ENCODE peak calls at places on chromosomes 16 and 17, in six cellular contexts. N is NCI-H524 treated with DMSO at 0.1 percent for 48 hours, G is mammary epithelial cell, L is GM03348, W is heart left ventricle, X is heart right ventricle. F is an unnamed sample.
A peak's percentile ranks its signal among the peaks of the same experiment; 100 is the strongest.

GRCh38 chr16:79482011-79482410 is 118.5 kb downstream of the MAF start:
- DNase-seq in N (no peak), G (no peak), L (no peak), W (no peak), X (no peak), F (no peak)

GRCh38 chr17:32876414-32877163 is at the start of gene MYO1D:
- DNase-seq in N (no peak), G (peak; percentile 86), L (peak; percentile 72), W (peak; percentile 41), X (peak; percentile 29), F (peak; percentile 9)

GRCh38 chr16:55482056-55482455 is 3.1 kb downstream of the MMP2 start:
- DNase-seq in N (no peak), G (peak; percentile 62), L (no peak), W (no peak), X (no peak), F (peak; percentile 64)

GRCh38 chr17:50594931-50595330 is 34.4 kb downstream of the CACNA1G start:
- DNase-seq in N (no peak), G (no peak), L (no peak), W (no peak), X (no peak), F (no peak)

GRCh38 chr16:24962747-24963146 is 52.4 kb downstream of the ARHGAP17 start:
- DNase-seq in N (no peak), G (no peak), L (no peak), W (no peak), X (no peak), F (no peak)

GRCh38 chr16:80056334-80056733 is 455.8 kb upstream of the MAF start:
- DNase-seq in N (no peak), G (no peak), L (peak; percentile 63), W (no peak), X (no peak), F (no peak)

GRCh38 chr17:41067281-41067680 is 1.6 kb upstream of the KRTAP2-4 start:
- DNase-seq in N (no peak), G (no peak), L (peak; percentile 36), W (no peak), X (no peak), F (no peak)

GRCh38 chr17:82272495-82273326 is 789 bp downstream of the CSNK1D start:
- DNase-seq in N (no peak), G (no peak), L (peak; percentile 69), W (peak; percentile 62), X (peak; percentile 59), F (peak; percentile 33)

GRCh38 chr16:57411362-57411976 is 6.9 kb downstream of the CCL17 start:
- DNase-seq in N (no peak), G (no peak), L (no peak), W (no peak), X (no peak), F (no peak)

GRCh38 chr17:49016775-49017463 is 19.7 kb downstream of the IGF2BP1 start:
- DNase-seq in N (no peak), G (peak; percentile 55), L (peak; percentile 84), W (no peak), X (no peak), F (peak; percentile 89)

GRCh38 chr17:83136931-83137330 is 57.5 kb downstream of the METRNL start:
- DNase-seq in N (no peak), G (no peak), L (no peak), W (no peak), X (no peak), F (no peak)

GRCh38 chr17:2940352-2940751 is 123.1 kb downstream of the OR1D5 start:
- DNase-seq in N (no peak), G (no peak), L (no peak), W (peak; percentile 79), X (peak; percentile 45), F (no peak)

GRCh38 chr16:87854053-87854906 is 15.0 kb downstream of the SLC7A5 start:
- DNase-seq in N (no peak), G (peak; percentile 87), L (no peak), W (no peak), X (no peak), F (peak; percentile 28)

GRCh38 chr17:54373970-54374369 is 526.7 kb upstream of the TOM1L1 start:
- DNase-seq in N (no peak), G (no peak), L (no peak), W (no peak), X (no peak), F (no peak)

GRCh38 chr16:58807276-58807675 is 73.2 kb upstream of the GOT2 start:
- DNase-seq in N (no peak), G (no peak), L (no peak), W (no peak), X (no peak), F (no peak)

GRCh38 chr17:58391302-58391984 is 25.9 kb downstream of the RNF43 start:
- DNase-seq in N (no peak), G (peak; percentile 91), L (no peak), W (peak; percentile 29), X (peak; percentile 12), F (peak; percentile 25)

GRCh38 chr16:11824362-11824761 is 27.0 kb downstream of the RSL1D1 start:
- DNase-seq in N (no peak), G (no peak), L (peak; percentile 18), W (peak; percentile 54), X (peak; percentile 28), F (no peak)

GRCh38 chr17:49687878-49688491 is 10.1 kb upstream of the SPOP start:
- DNase-seq in N (no peak), G (no peak), L (no peak), W (no peak), X (peak; percentile 29), F (no peak)

GRCh38 chr16:48231675-48232214 is 12.4 kb upstream of the LONP2 start:
- DNase-seq in N (no peak), G (peak; percentile 30), L (peak; percentile 56), W (no peak), X (peak; percentile 10), F (peak; percentile 2)

GRCh38 chr16:88132836-88133506 is 181.7 kb downstream of the BANP start:
- DNase-seq in N (no peak), G (no peak), L (no peak), W (no peak), X (no peak), F (no peak)

GRCh38 chr17:41329279-41329925 is 13.9 kb upstream of the KRTAP17-1 start:
- DNase-seq in N (no peak), G (peak; percentile 52), L (peak; percentile 86), W (peak; percentile 44), X (no peak), F (peak; percentile 77)

GRCh38 chr16:2087426-2088191 is 39.8 kb downstream of the TSC2 start:
- DNase-seq in N (no peak), G (no peak), L (no peak), W (no peak), X (no peak), F (no peak)

GRCh38 chr17:81036128-81036891 is 1.4 kb downstream of the BAIAP2 start:
- DNase-seq in N (peak; percentile 97), G (no peak), L (no peak), W (peak; percentile 20), X (no peak), F (no peak)

GRCh38 chr17:63634163-63634562 is 11.9 kb downstream of the MAP3K3 start:
- DNase-seq in N (no peak), G (no peak), L (no peak), W (no peak), X (peak; percentile 15), F (no peak)

GRCh38 chr16:89055894-89056555 is 37.6 kb upstream of the ACSF3 start:
- DNase-seq in N (no peak), G (no peak), L (no peak), W (no peak), X (no peak), F (no peak)

GRCh38 chr16:78984887-78985464 is 615.6 kb downstream of the MAF start:
- DNase-seq in N (no peak), G (no peak), L (no peak), W (peak; percentile 73), X (peak; percentile 23), F (no peak)